ENCODE peak calls at places on chromosomes 5 and 9, in seven cellular contexts. O, E, P, K, D, C and Z are unnamed samples.

GRCh38 chr9:14391620-14392019 is 77.7 kb upstream of the NFIB start:
- DNase-seq in O (no peak), E (no peak), P (no peak), K (no peak), D (no peak), C (no peak), Z (peak; percentile 8)

GRCh38 chr5:98775962-98776687 is 2.7 kb downstream of the RGMB start:
- DNase-seq in O (no peak), E (peak; percentile 91), P (no peak), K (no peak), D (peak; percentile 30), C (no peak), Z (peak; percentile 64)

GRCh38 chr5:128537306-128537998 is 593 bp downstream of the FBN2 start:
- DNase-seq in O (peak; percentile 27), E (peak; percentile 66), P (peak; percentile 86), K (peak; percentile 6), D (peak; percentile 59), C (no peak), Z (peak; percentile 67)

GRCh38 chr9:96116275-96117051 is 185.5 kb downstream of the HSD17B3 start:
- DNase-seq in O (no peak), E (no peak), P (no peak), K (no peak), D (no peak), C (no peak), Z (no peak)

GRCh38 chr5:158133369-158133768 is 274.4 kb upstream of the CLINT1 start:
- DNase-seq in O (no peak), E (peak; percentile 39), P (no peak), K (no peak), D (no peak), C (no peak), Z (peak; percentile 35)

GRCh38 chr5:14937277-14937676 is 65.7 kb upstream of the ANKH start:
- DNase-seq in O (no peak), E (no peak), P (peak; percentile 23), K (no peak), D (no peak), C (no peak), Z (no peak)

GRCh38 chr9:13110766-13111400 is 168.6 kb downstream of the MPDZ start:
- DNase-seq in O (no peak), E (peak; percentile 71), P (no peak), K (no peak), D (no peak), C (no peak), Z (peak; percentile 72)

GRCh38 chr5:36787365-36787764 is 89.2 kb upstream of the NIPBL start:
- DNase-seq in O (no peak), E (no peak), P (peak; percentile 12), K (no peak), D (no peak), C (no peak), Z (no peak)

GRCh38 chr5:132096904-132097303 is 23.3 kb downstream of the CSF2 start:
- DNase-seq in O (no peak), E (no peak), P (no peak), K (no peak), D (no peak), C (no peak), Z (no peak)

GRCh38 chr5:141422742-141423291 is 2.0 kb downstream of the PCDHGA11 start:
- DNase-seq in O (no peak), E (no peak), P (no peak), K (no peak), D (no peak), C (no peak), Z (no peak)

GRCh38 chr9:36092509-36093215 is 43.9 kb upstream of the GLIPR2 start:
- DNase-seq in O (no peak), E (no peak), P (peak; percentile 31), K (peak; percentile 59), D (no peak), C (peak; percentile 10), Z (no peak)

GRCh38 chr5:7000316-7000715 is 287.1 kb downstream of the TENT4A start:
- DNase-seq in O (no peak), E (no peak), P (no peak), K (no peak), D (no peak), C (no peak), Z (no peak)

DNA sequence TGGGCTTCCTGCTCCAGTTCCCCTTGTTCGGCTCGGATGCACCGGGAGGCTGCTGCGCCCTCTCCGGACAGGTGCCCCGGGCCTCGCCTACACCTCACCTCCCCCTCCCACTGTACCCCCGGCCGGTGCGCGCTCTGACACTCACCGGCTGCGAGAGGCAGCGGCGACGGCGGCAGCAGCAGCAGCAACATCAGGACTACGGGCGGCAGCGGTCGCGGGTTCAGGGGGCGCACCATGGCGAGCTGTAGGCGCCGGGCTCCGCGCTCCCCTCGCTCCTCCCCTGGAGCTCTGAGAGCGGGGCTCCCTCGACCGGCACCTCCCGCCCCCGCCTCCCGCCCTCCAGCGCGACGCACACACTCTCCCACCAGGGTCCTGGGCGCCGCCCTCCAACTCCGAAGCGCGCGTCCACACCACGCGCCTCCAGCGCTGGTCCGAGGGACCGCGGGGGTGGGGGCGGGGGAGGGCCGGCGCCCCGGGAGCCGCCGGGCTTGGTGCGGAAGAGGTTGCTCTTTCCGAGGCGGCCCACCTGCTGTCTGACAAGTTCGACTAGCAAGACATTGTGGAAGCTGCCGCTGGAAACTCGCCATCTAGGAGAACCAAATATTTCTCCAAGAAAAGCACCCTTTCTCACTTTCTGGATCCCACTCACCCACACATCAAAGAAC is at the start of gene GFRA3:
- DNase-seq in O (peak; percentile 23), E (no peak), P (peak; percentile 32), K (peak; percentile 23), D (no peak), C (no peak), Z (no peak)
- TF ChIP-seq CTCF in O (no peak), E (no peak), P (no peak), K (no peak), D (no peak), C (no peak), Z (no peak)

DNA sequence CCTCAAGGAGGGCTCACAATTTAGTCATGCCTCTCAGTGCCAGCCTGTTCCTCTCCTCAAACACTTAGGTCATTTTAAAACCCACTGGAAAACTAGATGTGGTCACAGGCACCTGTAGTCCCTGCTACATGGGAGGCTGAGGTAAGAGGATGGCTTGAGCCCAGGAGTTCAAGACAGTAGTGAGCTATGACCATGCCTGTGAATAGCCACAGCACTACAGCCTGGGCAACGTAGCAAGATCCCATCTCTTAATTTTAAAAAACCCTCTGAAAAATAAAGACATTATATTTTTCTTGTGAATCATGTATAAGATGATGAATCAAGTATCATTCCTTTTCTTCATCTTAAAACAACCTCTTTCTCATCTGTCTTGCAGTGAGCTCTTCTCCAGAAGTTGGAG is 45.8 kb downstream of the KLF4 start:
- DNase-seq in O (no peak), E (no peak), P (no peak), K (no peak), D (no peak), C (no peak), Z (no peak)
- TF ChIP-seq CTCF in O (no peak), E (no peak), P (no peak), K (no peak), D (no peak), C (no peak), Z (no peak)

GRCh38 chr9:94912700-94913249 is 186.3 kb downstream of the AOPEP start:
- DNase-seq in O (no peak), E (peak; percentile 68), P (no peak), K (no peak), D (peak; percentile 67), C (no peak), Z (peak; percentile 82)

GRCh38 chr9:94911211-94911610 is 184.7 kb downstream of the AOPEP start:
- DNase-seq in O (no peak), E (no peak), P (no peak), K (no peak), D (no peak), C (no peak), Z (no peak)

GRCh38 chr9:94915476-94916450 is 189.3 kb downstream of the AOPEP start:
- DNase-seq in O (no peak), E (no peak), P (no peak), K (no peak), D (no peak), C (no peak), Z (no peak)

GRCh38 chr9:94911986-94912635 is 185.6 kb downstream of the AOPEP start:
- DNase-seq in O (no peak), E (no peak), P (no peak), K (no peak), D (no peak), C (no peak), Z (no peak)

GRCh38 chr9:94913550-94913949 is 187.1 kb downstream of the AOPEP start:
- DNase-seq in O (no peak), E (no peak), P (no peak), K (no peak), D (no peak), C (no peak), Z (no peak)
- TF ChIP-seq CTCF in O (no peak), E (no peak), P (no peak), K (no peak), D (no peak), C (no peak), Z (no peak)

GRCh38 chr9:74696520-74696919 is 191.2 kb downstream of the TRPM6 start:
- DNase-seq in O (no peak), E (no peak), P (no peak), K (no peak), D (no peak), C (no peak), Z (no peak)
- TF ChIP-seq CTCF in O (peak; percentile 19), E (no peak), P (no peak), K (peak; percentile 25), D (peak; percentile 25), C (no peak), Z (no peak)

GRCh38 chr5:145903113-145903512 is 30.3 kb upstream of the GRXCR2 start:
- DNase-seq in O (no peak), E (no peak), P (no peak), K (no peak), D (no peak), C (no peak), Z (no peak)
- TF ChIP-seq CTCF in O (peak; percentile 38), E (peak; percentile 23), P (peak; percentile 16), K (no peak), D (peak; percentile 44), C (no peak), Z (peak; percentile 15)

GRCh38 chr5:125668904-125669303 is 754.3 kb upstream of the GRAMD2B start:
- DNase-seq in O (no peak), E (no peak), P (no peak), K (no peak), D (peak; percentile 86), C (no peak), Z (peak; percentile 18)

DNA sequence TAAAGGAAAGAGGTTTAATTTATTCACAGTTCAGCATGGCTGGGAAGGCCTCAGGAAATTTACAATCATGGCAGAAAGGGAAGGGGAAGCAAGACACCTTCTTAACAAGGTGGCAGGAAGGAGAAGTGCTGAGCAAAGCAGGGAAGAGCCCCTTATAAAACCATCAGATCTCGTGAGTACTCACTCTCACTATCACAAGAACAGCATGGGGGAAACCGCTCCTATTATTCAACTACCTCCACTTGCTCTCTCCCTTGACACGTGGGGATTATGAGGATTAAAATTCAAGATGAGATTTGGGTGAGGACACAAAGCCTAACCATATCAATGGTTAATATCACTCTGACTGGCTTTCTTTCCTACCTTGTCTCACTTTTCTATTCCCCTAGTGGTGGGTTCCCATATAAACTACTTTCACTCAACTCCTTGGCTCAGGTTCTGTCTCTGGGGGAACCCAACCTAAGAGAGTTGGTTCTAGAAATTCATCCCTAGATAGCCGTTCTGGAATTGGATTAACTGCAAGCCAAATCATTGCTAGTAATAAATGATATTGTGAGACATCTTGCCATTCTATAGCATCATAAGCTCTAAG is 749.8 kb upstream of the GRAMD2B start:
- DNase-seq in O (no peak), E (no peak), P (no peak), K (no peak), D (no peak), C (no peak), Z (no peak)
- TF ChIP-seq CTCF in O (no peak), E (no peak), P (no peak), K (no peak), D (no peak), C (no peak), Z (no peak)